ENCODE peak calls at places on chromosomes 12 and 14, in four cellular contexts. One of them, this sample, is unnamed.

GRCh38 chr12:3461391-3461790 is 29.6 kb upstream of the PRMT8 start:
- DNase-seq in H1: no peak
- DNase-seq in K562: no peak
- DNase-seq in SK-N-SH: no peak
- DNase-seq in this sample: no peak

GRCh38 chr14:100577321-100577985 is 9.8 kb downstream of the BEGAIN start:
- DNase-seq in H1: no peak
- DNase-seq in K562: no peak
- DNase-seq in SK-N-SH: peak; percentile 79
- DNase-seq in this sample: peak; percentile 8

GRCh38 chr14:33765251-33765650 is 185.6 kb downstream of the EGLN3 start:
- DNase-seq in H1: no peak
- DNase-seq in K562: no peak
- DNase-seq in SK-N-SH: peak; percentile 75
- DNase-seq in this sample: peak; percentile 65

GRCh38 chr14:104157303-104157928 is 19.0 kb downstream of the KIF26A start:
- DNase-seq in H1: no peak
- DNase-seq in K562: peak; percentile 25
- DNase-seq in SK-N-SH: peak; percentile 81
- DNase-seq in this sample: peak; percentile 45

GRCh38 chr14:69692542-69693053 is 74.3 kb upstream of the SRSF5 start:
- DNase-seq in H1: no peak
- DNase-seq in K562: no peak
- DNase-seq in SK-N-SH: no peak
- DNase-seq in this sample: no peak

GRCh38 chr12:31585271-31585670 is 5.7 kb downstream of the DENND5B start:
- DNase-seq in H1: no peak
- DNase-seq in K562: no peak
- DNase-seq in SK-N-SH: no peak
- DNase-seq in this sample: no peak

GRCh38 chr12:111462134-111462821 is 56.6 kb downstream of the SH2B3 start:
- DNase-seq in H1: no peak
- DNase-seq in K562: no peak
- DNase-seq in SK-N-SH: no peak
- DNase-seq in this sample: no peak

GRCh38 chr12:24975425-24975824 is 26.5 kb upstream of the BCAT1 start:
- DNase-seq in H1: no peak
- DNase-seq in K562: peak; percentile 17
- DNase-seq in SK-N-SH: peak; percentile 28
- DNase-seq in this sample: no peak

GRCh38 chr12:78359530-78359929 is 505.0 kb upstream of the SYT1 start:
- DNase-seq in H1: no peak
- DNase-seq in K562: no peak
- DNase-seq in SK-N-SH: no peak
- DNase-seq in this sample: no peak

DNA sequence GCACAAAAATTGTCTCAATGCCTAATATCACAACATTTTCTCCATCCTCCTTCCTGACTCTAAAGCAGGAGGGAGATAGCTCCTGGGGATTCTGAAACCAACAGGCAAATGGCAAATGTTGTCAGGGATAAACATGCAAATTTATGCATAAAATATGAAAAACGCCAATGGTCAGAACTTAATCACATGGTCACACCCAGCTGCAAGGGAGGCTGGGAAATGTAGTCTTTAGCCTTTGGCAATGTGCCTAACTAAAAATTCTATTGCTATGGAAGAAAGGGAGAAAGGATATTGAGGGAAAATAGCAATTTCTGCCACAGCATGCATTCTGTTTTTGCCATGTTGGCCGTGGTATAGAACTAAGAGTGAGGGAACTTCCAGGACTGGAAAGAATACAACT is 11.7 kb upstream of the OASL start:
- DNase-seq in H1: no peak
- DNase-seq in K562: peak; percentile 23
- DNase-seq in SK-N-SH: no peak
- DNase-seq in this sample: no peak
- TF ChIP-seq TEAD4 in H1: no peak
- TF ChIP-seq TEAD4 in K562: no peak
- TF ChIP-seq TEAD4 in SK-N-SH: no peak
- TF ChIP-seq TEAD4 in this sample: no peak

DNA sequence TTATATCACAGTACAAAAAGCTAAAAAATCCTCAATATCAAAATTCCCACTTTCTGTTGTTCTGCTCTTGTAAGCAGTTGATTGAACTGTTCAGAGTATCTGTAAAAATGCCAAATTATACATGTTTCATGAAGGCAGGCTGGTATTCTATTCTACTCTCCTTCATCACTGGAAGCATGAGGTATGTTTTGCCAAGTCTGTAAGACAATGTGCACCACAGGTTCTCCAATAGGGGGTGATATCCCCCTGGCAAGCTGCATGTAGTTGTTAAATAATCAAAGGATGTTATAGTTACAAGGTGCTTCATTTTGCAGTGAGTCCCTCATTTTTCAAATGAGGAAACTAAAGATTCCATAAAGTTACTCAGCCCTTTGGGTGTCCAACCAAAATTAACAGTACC is 15.1 kb upstream of the NEK9 start:
- DNase-seq in H1: no peak
- DNase-seq in K562: no peak
- DNase-seq in SK-N-SH: peak; percentile 37
- DNase-seq in this sample: no peak
- TF ChIP-seq TEAD4 in H1: no peak
- TF ChIP-seq TEAD4 in K562: no peak
- TF ChIP-seq TEAD4 in SK-N-SH: no peak
- TF ChIP-seq TEAD4 in this sample: no peak

GRCh38 chr12:121668750-121669524 is 517 bp downstream of the MORN3 start:
- DNase-seq in H1: no peak
- DNase-seq in K562: peak; percentile 57
- DNase-seq in SK-N-SH: peak; percentile 84
- DNase-seq in this sample: peak; percentile 83

GRCh38 chr12:121678305-121678704 is 8.9 kb upstream of the MORN3 start:
- DNase-seq in H1: no peak
- DNase-seq in K562: no peak
- DNase-seq in SK-N-SH: no peak
- DNase-seq in this sample: no peak

GRCh38 chr12:121669525-121669908 is at the start of gene MORN3:
- DNase-seq in H1: no peak
- DNase-seq in K562: no peak
- DNase-seq in SK-N-SH: no peak
- DNase-seq in this sample: no peak

GRCh38 chr12:121676190-121676589 is 6.7 kb upstream of the MORN3 start:
- DNase-seq in H1: no peak
- DNase-seq in K562: no peak
- DNase-seq in SK-N-SH: no peak
- DNase-seq in this sample: no peak

DNA sequence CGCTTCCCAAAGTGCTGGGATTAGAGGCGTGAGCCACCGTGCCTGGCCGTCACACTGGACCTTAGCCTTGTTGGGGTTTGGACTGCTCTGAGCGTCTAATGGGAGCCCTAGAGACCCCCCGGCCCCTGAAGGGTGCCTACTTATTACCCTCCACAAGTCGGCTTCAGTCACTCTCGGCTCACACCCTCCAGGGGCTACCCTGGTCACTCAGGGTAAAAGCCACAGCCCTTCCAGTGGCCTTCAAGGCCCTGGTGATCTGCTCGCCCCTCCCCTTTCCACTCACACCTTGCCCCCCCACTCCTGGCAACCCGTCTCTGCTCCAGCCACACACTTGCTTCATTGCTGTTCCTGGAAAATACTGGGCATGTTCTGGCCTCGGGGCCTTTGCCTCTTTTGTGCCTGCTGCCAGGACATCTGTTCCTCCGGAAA is 3.6 kb upstream of the MORN3 start:
- DNase-seq in H1: no peak
- DNase-seq in K562: no peak
- DNase-seq in SK-N-SH: peak; percentile 71
- DNase-seq in this sample: no peak
- TF ChIP-seq TEAD4 in H1: no peak
- TF ChIP-seq TEAD4 in K562: no peak
- TF ChIP-seq TEAD4 in SK-N-SH: no peak
- TF ChIP-seq TEAD4 in this sample: no peak

GRCh38 chr14:29222671-29223268 is 456.2 kb downstream of the FOXG1 start:
- DNase-seq in H1: no peak
- DNase-seq in K562: peak; percentile 15
- DNase-seq in SK-N-SH: peak; percentile 0
- DNase-seq in this sample: peak; percentile 10
- TF ChIP-seq TEAD4 in H1: no peak
- TF ChIP-seq TEAD4 in K562: no peak
- TF ChIP-seq TEAD4 in SK-N-SH: no peak
- TF ChIP-seq TEAD4 in this sample: no peak

GRCh38 chr14:24388474-24389179 is 10.2 kb upstream of the NYNRIN start:
- DNase-seq in H1: no peak
- DNase-seq in K562: no peak
- DNase-seq in SK-N-SH: no peak
- DNase-seq in this sample: no peak
- TF ChIP-seq TEAD4 in H1: no peak
- TF ChIP-seq TEAD4 in K562: no peak
- TF ChIP-seq TEAD4 in SK-N-SH: no peak
- TF ChIP-seq TEAD4 in this sample: no peak

GRCh38 chr14:92971601-92972180 is 48.7 kb downstream of the CHGA start:
- DNase-seq in H1: no peak
- DNase-seq in K562: no peak
- DNase-seq in SK-N-SH: no peak
- DNase-seq in this sample: no peak

GRCh38 chr14:92967346-92967926 is 44.5 kb downstream of the CHGA start:
- DNase-seq in H1: no peak
- DNase-seq in K562: no peak
- DNase-seq in SK-N-SH: no peak
- DNase-seq in this sample: no peak

GRCh38 chr14:92969470-92970232 is 46.7 kb downstream of the CHGA start:
- DNase-seq in H1: no peak
- DNase-seq in K562: no peak
- DNase-seq in SK-N-SH: no peak
- DNase-seq in this sample: no peak

GRCh38 chr14:92968291-92969020 is 45.5 kb downstream of the CHGA start:
- DNase-seq in H1: no peak
- DNase-seq in K562: no peak
- DNase-seq in SK-N-SH: no peak
- DNase-seq in this sample: no peak

DNA sequence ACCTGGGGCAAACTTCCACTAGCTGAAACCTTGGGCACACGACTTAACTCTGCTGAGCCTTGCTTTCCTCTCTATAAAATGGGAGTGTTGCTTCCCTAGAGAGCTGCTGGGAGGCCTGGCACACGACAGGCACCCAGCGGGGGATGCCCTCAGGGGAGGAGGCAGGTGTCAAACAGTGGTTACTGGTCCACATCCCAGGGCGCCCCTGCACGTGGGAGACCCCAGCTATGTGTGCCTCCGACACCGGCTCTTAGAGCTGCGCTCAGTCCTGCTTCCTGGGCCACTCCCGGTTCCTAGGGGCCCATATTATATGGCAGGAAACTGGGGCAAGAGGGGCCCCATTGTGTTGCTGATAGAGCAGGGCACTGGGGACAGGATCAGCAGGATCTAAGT is 47.3 kb downstream of the CHGA start:
- DNase-seq in H1: no peak
- DNase-seq in K562: no peak
- DNase-seq in SK-N-SH: no peak
- DNase-seq in this sample: no peak
- TF ChIP-seq TEAD4 in H1: no peak
- TF ChIP-seq TEAD4 in K562: no peak
- TF ChIP-seq TEAD4 in SK-N-SH: no peak
- TF ChIP-seq TEAD4 in this sample: no peak

GRCh38 chr12:27305673-27306504 is 26.7 kb upstream of the BMAL2 start:
- DNase-seq in H1: no peak
- DNase-seq in K562: peak; percentile 34
- DNase-seq in SK-N-SH: peak; percentile 24
- DNase-seq in this sample: no peak
- TF ChIP-seq TEAD4 in H1: no peak
- TF ChIP-seq TEAD4 in K562: no peak
- TF ChIP-seq TEAD4 in SK-N-SH: no peak
- TF ChIP-seq TEAD4 in this sample: no peak

GRCh38 chr12:112466835-112467234 is 48.1 kb downstream of the PTPN11 start:
- DNase-seq in H1: no peak
- DNase-seq in K562: no peak
- DNase-seq in SK-N-SH: no peak
- DNase-seq in this sample: no peak

GRCh38 chr12:112466011-112466422 is 47.3 kb downstream of the PTPN11 start:
- DNase-seq in H1: no peak
- DNase-seq in K562: no peak
- DNase-seq in SK-N-SH: no peak
- DNase-seq in this sample: no peak

GRCh38 chr12:112464605-112465004 is 45.9 kb downstream of the PTPN11 start:
- DNase-seq in H1: no peak
- DNase-seq in K562: no peak
- DNase-seq in SK-N-SH: no peak
- DNase-seq in this sample: no peak

GRCh38 chr12:112468041-112468440 is 49.3 kb downstream of the PTPN11 start:
- DNase-seq in H1: no peak
- DNase-seq in K562: no peak
- DNase-seq in SK-N-SH: no peak
- DNase-seq in this sample: no peak

GRCh38 chr12:112463478-112463877 is 44.7 kb downstream of the PTPN11 start:
- DNase-seq in H1: no peak
- DNase-seq in K562: no peak
- DNase-seq in SK-N-SH: no peak
- DNase-seq in this sample: no peak
- TF ChIP-seq TEAD4 in H1: no peak
- TF ChIP-seq TEAD4 in K562: no peak
- TF ChIP-seq TEAD4 in SK-N-SH: no peak
- TF ChIP-seq TEAD4 in this sample: no peak

GRCh38 chr14:99233222-99234035 is 38.6 kb downstream of the BCL11B start:
- DNase-seq in H1: no peak
- DNase-seq in K562: no peak
- DNase-seq in SK-N-SH: no peak
- DNase-seq in this sample: no peak

GRCh38 chr14:99235578-99235977 is 36.4 kb downstream of the BCL11B start:
- DNase-seq in H1: no peak
- DNase-seq in K562: no peak
- DNase-seq in SK-N-SH: no peak
- DNase-seq in this sample: no peak

GRCh38 chr14:99236386-99237133 is 35.4 kb downstream of the BCL11B start:
- DNase-seq in H1: no peak
- DNase-seq in K562: no peak
- DNase-seq in SK-N-SH: no peak
- DNase-seq in this sample: no peak

GRCh38 chr14:99234366-99234765 is 37.6 kb downstream of the BCL11B start:
- DNase-seq in H1: no peak
- DNase-seq in K562: no peak
- DNase-seq in SK-N-SH: no peak
- DNase-seq in this sample: no peak

GRCh38 chr14:99234982-99235491 is 37.0 kb downstream of the BCL11B start:
- DNase-seq in H1: no peak
- DNase-seq in K562: no peak
- DNase-seq in SK-N-SH: no peak
- DNase-seq in this sample: peak; percentile 72
- TF ChIP-seq TEAD4 in H1: no peak
- TF ChIP-seq TEAD4 in K562: no peak
- TF ChIP-seq TEAD4 in SK-N-SH: no peak
- TF ChIP-seq TEAD4 in this sample: no peak

This sample was measured in WTC11.